ENCODE peak calls at places on chromosomes 3 and 15, in four cellular contexts. F, C, U and V are unnamed samples.

GRCh38 chr3:190220362-190220761 is 99.7 kb upstream of the P3H2 start:
- DNase-seq in F (no peak), C (no peak), U (no peak), V (no peak)

GRCh38 chr15:101045835-101046691 is 126.9 kb downstream of the LRRK1 start:
- DNase-seq in C (no peak), F (no peak), U (peak; percentile 6), V (peak; percentile 43)

GRCh38 chr3:43995078-43995928 is 246.4 kb upstream of the TOPAZ1 start:
- DNase-seq in F (peak; percentile 48), C (no peak), U (peak; percentile 67), V (no peak)

GRCh38 chr3:177358085-177358967 is 161.0 kb upstream of the TBL1XR1 start:
- DNase-seq in F (peak; percentile 66), U (peak; percentile 50), C (peak; percentile 46), V (peak; percentile 78)

GRCh38 chr15:42937143-42937542 is 16.6 kb upstream of the TTBK2 start:
- DNase-seq in F (no peak), C (no peak), U (no peak), V (no peak)

GRCh38 chr3:34956511-34956910 is 682.8 kb upstream of the ARPP21 start:
- DNase-seq in U (no peak), C (no peak), F (no peak), V (no peak)

GRCh38 chr15:47862402-47862801 is 145.1 kb downstream of the SEMA6D start:
- DNase-seq in C (no peak), U (no peak), F (peak; percentile 26), V (no peak)

GRCh38 chr3:190810957-190811356 is 51.5 kb downstream of the GMNC start:
- DNase-seq in C (no peak), F (no peak), U (no peak), V (no peak)

GRCh38 chr3:39107056-39107873 is at the start of the genes GORASP1 and TTC21A:
- DNase-seq in C (peak; percentile 90), F (peak; percentile 88), U (peak; percentile 84), V (peak; percentile 95)

GRCh38 chr3:117059054-117059989 is 349.7 kb downstream of the TUSC7 start:
- DNase-seq in U (no peak), F (no peak), C (no peak), V (no peak)

GRCh38 chr15:82043726-82044372 is 2.0 kb downstream of the MEX3B start:
- DNase-seq in F (no peak), C (no peak), U (peak; percentile 35), V (peak; percentile 71)

GRCh38 chr15:51094606-51095569 is at the start of gene TNFAIP8L3:
- DNase-seq in F (peak; percentile 59), C (peak; percentile 66), U (peak; percentile 39), V (peak; percentile 82)

GRCh38 chr3:197746801-197747237 is 2.9 kb upstream of the FYTTD1 start:
- DNase-seq in C (no peak), U (no peak), F (no peak), V (no peak)

GRCh38 chr3:48016336-48016973 is at the start of gene MAP4:
- DNase-seq in U (no peak), C (no peak), F (no peak), V (no peak)

GRCh38 chr3:50536471-50537180 is 30.9 kb downstream of the C3orf18 start:
- DNase-seq in U (no peak), C (no peak), F (no peak), V (no peak)

GRCh38 chr15:70289191-70289955 is 191.7 kb upstream of the TLE3 start:
- DNase-seq in C (no peak), F (no peak), U (no peak), V (no peak)

GRCh38 chr3:188158731-188159355 is 4.9 kb downstream of the LPP start:
- DNase-seq in C (no peak), F (no peak), U (no peak), V (no peak)

GRCh38 chr3:58051196-58051595 is 43.0 kb downstream of the FLNB start:
- DNase-seq in C (no peak), U (no peak), F (no peak), V (no peak)

GRCh38 chr3:181330257-181330656 is 340.7 kb upstream of the DNAJC19 start:
- DNase-seq in F (no peak), C (no peak), U (no peak), V (no peak)

GRCh38 chr15:73367624-73368300 is 996 bp downstream of the HCN4 start:
- DNase-seq in U (peak; percentile 58), F (no peak), C (no peak), V (no peak)

GRCh38 chr15:73364070-73364469 is 4.7 kb downstream of the HCN4 start:
- DNase-seq in C (no peak), F (no peak), U (no peak), V (no peak)

GRCh38 chr15:73368301-73369072 is at the start of gene HCN4:
- DNase-seq in F (no peak), U (peak; percentile 83), C (no peak), V (no peak)

GRCh38 chr15:73369073-73369694 is 426 bp upstream of the HCN4 start:
- DNase-seq in C (no peak), F (no peak), U (peak; percentile 50), V (no peak)

GRCh38 chr15:73366766-73367623 is 1.8 kb downstream of the HCN4 start:
- DNase-seq in F (no peak), C (no peak), U (peak; percentile 38), V (no peak)
- TF ChIP-seq CTCF in F (no peak), C (no peak), U (no peak), V (no peak)

GRCh38 chr3:121660356-121661171 is at the start of gene HCLS1:
- DNase-seq in F (peak; percentile 77), C (no peak), U (no peak), V (peak; percentile 75)
- TF ChIP-seq CTCF in F (no peak), C (no peak), U (no peak), V (no peak)

GRCh38 chr3:56706629-56707028 is 23.6 kb upstream of the TASOR start:
- DNase-seq in C (no peak), F (no peak), U (no peak), V (no peak)

DNA sequence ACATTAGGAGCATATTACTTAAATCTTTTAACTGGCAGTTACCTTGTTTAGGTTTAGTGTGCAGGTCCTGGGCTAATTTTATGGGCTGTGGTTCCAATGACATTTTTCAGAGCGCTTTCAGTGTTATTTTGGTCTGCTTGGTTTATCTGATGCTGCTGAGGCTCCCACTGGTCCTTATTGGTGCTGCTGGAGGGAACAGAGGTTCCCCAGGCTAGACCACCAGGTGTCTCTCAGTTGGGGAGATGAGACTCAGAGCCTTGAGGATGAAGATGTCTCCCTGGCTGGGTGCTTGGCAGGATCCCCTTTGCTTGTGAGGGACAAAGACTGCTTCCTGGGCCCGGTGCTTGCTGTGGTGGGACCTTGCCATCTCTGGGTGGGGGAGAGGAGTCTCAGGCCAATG is 28.3 kb upstream of the TASOR start:
- DNase-seq in F (peak; percentile 24), U (no peak), C (no peak), V (no peak)
- TF ChIP-seq CTCF in F (no peak), U (no peak), C (no peak), V (no peak)

GRCh38 chr3:71380096-71380495 is 203.4 kb downstream of the FOXP1 start:
- DNase-seq in U (no peak), F (no peak), C (no peak), V (no peak)
- TF ChIP-seq CTCF in U (no peak), F (no peak), C (no peak), V (no peak)

GRCh38 chr3:14110699-14111098 is 14.0 kb downstream of the CHCHD4 start:
- DNase-seq in F (no peak), C (no peak), U (no peak), V (no peak)

GRCh38 chr3:14119166-14119510 is 5.5 kb downstream of the CHCHD4 start:
- DNase-seq in U (no peak), F (no peak), C (no peak), V (no peak)

GRCh38 chr3:14118400-14119165 is 6.1 kb downstream of the CHCHD4 start:
- DNase-seq in F (no peak), C (no peak), U (no peak), V (no peak)

GRCh38 chr3:14117468-14118399 is 6.9 kb downstream of the CHCHD4 start:
- DNase-seq in F (no peak), C (no peak), U (no peak), V (no peak)

GRCh38 chr3:14113964-14114667 is 10.6 kb downstream of the CHCHD4 start:
- DNase-seq in F (no peak), C (no peak), U (no peak), V (no peak)
- TF ChIP-seq CTCF in F (no peak), C (no peak), U (no peak), V (peak; percentile 28)

DNA sequence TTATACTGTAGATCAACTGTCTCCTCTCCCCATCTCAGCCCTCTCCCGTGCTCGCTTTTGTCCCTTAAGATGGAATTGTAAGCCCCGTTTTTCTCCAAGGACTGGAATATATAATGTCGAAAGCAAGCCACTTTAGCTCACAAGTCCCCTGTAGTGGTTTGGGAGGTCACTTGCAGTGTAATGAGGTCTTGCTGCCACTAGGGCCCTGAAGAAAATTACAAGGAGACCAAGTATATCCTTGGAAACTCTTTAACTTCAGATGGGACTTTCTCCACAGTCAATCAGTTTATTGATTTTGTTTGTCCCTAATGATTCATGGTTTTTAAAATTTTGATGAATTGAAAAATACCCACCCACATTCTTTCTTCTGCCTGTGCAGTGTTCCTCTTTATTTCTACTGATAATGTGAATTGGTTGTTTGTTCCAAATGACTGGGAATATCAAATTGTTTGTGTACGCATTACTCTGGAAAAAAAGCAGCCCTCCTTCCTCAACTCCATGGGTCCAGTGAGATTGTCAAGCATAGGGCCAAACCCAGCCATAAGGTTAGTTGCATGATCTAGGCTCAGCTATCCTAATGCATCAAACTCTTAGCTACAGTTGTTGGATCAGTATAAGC is 294.8 kb downstream of the MCTP2 start:
- DNase-seq in C (no peak), U (no peak), F (no peak), V (no peak)
- TF ChIP-seq CTCF in C (no peak), U (peak; percentile 83), F (no peak), V (no peak)

DNA sequence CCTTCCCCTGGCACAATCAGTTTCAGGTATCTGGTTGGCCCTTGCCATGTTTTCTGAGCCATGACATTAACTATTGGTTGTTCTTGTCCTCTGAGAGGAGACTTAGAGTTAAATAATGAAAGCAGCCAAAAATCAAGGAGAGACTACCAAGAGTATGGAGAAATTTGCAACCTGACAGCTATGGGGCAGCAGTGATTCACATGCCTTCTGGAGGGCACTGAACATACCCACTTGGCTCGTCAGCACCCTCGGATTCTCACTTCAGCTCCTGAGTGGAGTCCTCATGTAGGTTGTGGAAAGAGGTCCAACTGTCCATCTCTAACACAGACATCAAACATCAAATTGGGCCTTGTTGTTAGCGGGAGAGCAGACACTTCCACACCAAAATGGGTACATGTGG is 265.6 kb downstream of the EBLN2 start:
- DNase-seq in F (no peak), U (no peak), C (no peak), V (no peak)
- TF ChIP-seq CTCF in F (no peak), U (no peak), C (no peak), V (no peak)